ENCODE peak calls at places on chromosomes 3 and 15, in six cellular contexts. One of them, this sample, is unnamed.

GRCh38 chr15:85583404-85584390 is 203.3 kb downstream of the AKAP13 start:
- DNase-seq in epithelial cell of proximal tubule: no peak
- DNase-seq in left lung: peak; percentile 76
- DNase-seq in D721Med: no peak
- DNase-seq in WTC11: no peak
- DNase-seq in CD8-positive, alpha-beta T cell: no peak
- DNase-seq in this sample: no peak

GRCh38 chr15:70244978-70245542 is 147.3 kb upstream of the TLE3 start:
- DNase-seq in D721Med: no peak
- DNase-seq in WTC11: no peak
- DNase-seq in epithelial cell of proximal tubule: no peak
- DNase-seq in CD8-positive, alpha-beta T cell: no peak
- DNase-seq in left lung: no peak
- DNase-seq in this sample: no peak

GRCh38 chr3:124272611-124273151 is 280.8 kb upstream of the ROPN1 start:
- DNase-seq in D721Med: no peak
- DNase-seq in epithelial cell of proximal tubule: peak; percentile 61
- DNase-seq in CD8-positive, alpha-beta T cell: no peak
- DNase-seq in WTC11: no peak
- DNase-seq in left lung: no peak
- DNase-seq in this sample: no peak

GRCh38 chr3:31534036-31534435 is 1.3 kb downstream of the STT3B start:
- DNase-seq in WTC11: no peak
- DNase-seq in left lung: no peak
- DNase-seq in epithelial cell of proximal tubule: no peak
- DNase-seq in D721Med: no peak
- DNase-seq in CD8-positive, alpha-beta T cell: no peak
- DNase-seq in this sample: no peak

GRCh38 chr15:74742422-74742821 is 6.2 kb upstream of the CYP1A2 start:
- DNase-seq in CD8-positive, alpha-beta T cell: no peak
- DNase-seq in D721Med: no peak
- DNase-seq in WTC11: no peak
- DNase-seq in left lung: no peak
- DNase-seq in epithelial cell of proximal tubule: no peak
- DNase-seq in this sample: no peak

GRCh38 chr15:97909291-97909891 is 51.1 kb upstream of the ARRDC4 start:
- DNase-seq in CD8-positive, alpha-beta T cell: peak; percentile 36
- DNase-seq in left lung: peak; percentile 55
- DNase-seq in epithelial cell of proximal tubule: no peak
- DNase-seq in D721Med: no peak
- DNase-seq in WTC11: peak; percentile 84
- DNase-seq in this sample: peak; percentile 56

GRCh38 chr3:109784852-109785631 is 447.7 kb upstream of the DPPA4 start:
- DNase-seq in epithelial cell of proximal tubule: no peak
- DNase-seq in WTC11: no peak
- DNase-seq in D721Med: no peak
- DNase-seq in CD8-positive, alpha-beta T cell: no peak
- DNase-seq in left lung: no peak
- DNase-seq in this sample: no peak

GRCh38 chr3:105686324-105686897 is 182.4 kb downstream of the CBLB start:
- DNase-seq in CD8-positive, alpha-beta T cell: no peak
- DNase-seq in WTC11: no peak
- DNase-seq in left lung: no peak
- DNase-seq in epithelial cell of proximal tubule: peak; percentile 2
- DNase-seq in D721Med: no peak
- DNase-seq in this sample: no peak

GRCh38 chr3:16377196-16377595 is 112.2 kb downstream of the OXNAD1 start:
- DNase-seq in WTC11: no peak
- DNase-seq in CD8-positive, alpha-beta T cell: no peak
- DNase-seq in D721Med: no peak
- DNase-seq in epithelial cell of proximal tubule: no peak
- DNase-seq in left lung: no peak
- DNase-seq in this sample: no peak

GRCh38 chr3:107767897-107768605 is 245.3 kb downstream of the BBX start:
- DNase-seq in CD8-positive, alpha-beta T cell: no peak
- DNase-seq in D721Med: no peak
- DNase-seq in epithelial cell of proximal tubule: no peak
- DNase-seq in left lung: no peak
- DNase-seq in WTC11: no peak
- DNase-seq in this sample: no peak

DNA sequence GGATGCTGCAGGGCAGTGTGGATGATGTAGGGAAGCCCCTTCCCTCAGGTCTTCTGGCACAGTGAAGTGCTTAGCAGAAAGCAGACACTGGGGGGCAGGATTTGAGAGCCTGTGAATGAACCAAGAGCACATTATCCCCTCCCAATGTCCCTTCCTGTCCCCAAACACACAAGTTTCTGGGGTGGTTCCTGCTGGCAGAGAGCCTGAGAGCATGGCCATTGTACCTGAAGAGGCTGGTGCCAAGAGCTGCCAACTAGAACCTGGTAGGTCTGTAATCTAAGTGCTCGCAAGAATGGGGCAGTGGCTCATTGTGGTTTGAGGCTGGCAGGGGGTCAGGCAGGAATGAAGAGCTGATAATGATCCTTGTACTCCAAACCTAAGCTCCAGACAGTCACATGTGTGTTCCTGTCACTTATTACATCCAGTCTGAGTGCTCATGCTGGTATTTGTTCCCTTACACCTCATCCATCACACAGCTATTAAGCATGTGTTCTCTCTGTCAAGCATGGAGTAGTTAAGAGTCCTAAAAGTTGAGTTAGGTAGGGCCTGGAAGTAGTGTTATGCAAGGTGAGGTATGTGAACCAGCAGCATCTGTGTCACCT is 6.7 kb upstream of the CCR1 start:
- DNase-seq in D721Med: no peak
- DNase-seq in epithelial cell of proximal tubule: no peak
- DNase-seq in CD8-positive, alpha-beta T cell: no peak
- DNase-seq in left lung: peak; percentile 78
- DNase-seq in WTC11: peak; percentile 63
- DNase-seq in this sample: no peak
- TF ChIP-seq CTCF in D721Med: peak; percentile 16
- TF ChIP-seq CTCF in epithelial cell of proximal tubule: peak; percentile 65
- TF ChIP-seq CTCF in CD8-positive, alpha-beta T cell: no peak
- TF ChIP-seq CTCF in left lung: peak; percentile 20
- TF ChIP-seq CTCF in WTC11: no peak
- TF ChIP-seq CTCF in this sample: peak; percentile 34

GRCh38 chr3:23189183-23189582 is 13.9 kb upstream of the UBE2E2 start:
- DNase-seq in epithelial cell of proximal tubule: no peak
- DNase-seq in WTC11: no peak
- DNase-seq in CD8-positive, alpha-beta T cell: no peak
- DNase-seq in left lung: no peak
- DNase-seq in D721Med: no peak
- DNase-seq in this sample: no peak

GRCh38 chr3:23183114-23183513 is 20.0 kb upstream of the UBE2E2 start:
- DNase-seq in epithelial cell of proximal tubule: no peak
- DNase-seq in WTC11: no peak
- DNase-seq in D721Med: no peak
- DNase-seq in CD8-positive, alpha-beta T cell: no peak
- DNase-seq in left lung: no peak
- DNase-seq in this sample: no peak

GRCh38 chr3:23183731-23184130 is 19.4 kb upstream of the UBE2E2 start:
- DNase-seq in WTC11: peak; percentile 50
- DNase-seq in epithelial cell of proximal tubule: no peak
- DNase-seq in left lung: no peak
- DNase-seq in D721Med: no peak
- DNase-seq in CD8-positive, alpha-beta T cell: no peak
- DNase-seq in this sample: no peak
- TF ChIP-seq CTCF in WTC11: no peak
- TF ChIP-seq CTCF in epithelial cell of proximal tubule: peak; percentile 76
- TF ChIP-seq CTCF in left lung: peak; percentile 12
- TF ChIP-seq CTCF in D721Med: peak; percentile 50
- TF ChIP-seq CTCF in CD8-positive, alpha-beta T cell: no peak
- TF ChIP-seq CTCF in this sample: peak; percentile 55

GRCh38 chr15:49624046-49624445 is 3.2 kb downstream of the DTWD1 start:
- DNase-seq in left lung: no peak
- DNase-seq in epithelial cell of proximal tubule: no peak
- DNase-seq in WTC11: no peak
- DNase-seq in CD8-positive, alpha-beta T cell: no peak
- DNase-seq in D721Med: no peak
- DNase-seq in this sample: no peak

GRCh38 chr15:49621327-49622210 is 721 bp downstream of the DTWD1 start:
- DNase-seq in epithelial cell of proximal tubule: no peak
- DNase-seq in CD8-positive, alpha-beta T cell: no peak
- DNase-seq in WTC11: no peak
- DNase-seq in D721Med: no peak
- DNase-seq in left lung: no peak
- DNase-seq in this sample: no peak

GRCh38 chr15:49620658-49621326 is at the start of the genes DTWD1 and FAM227B:
- DNase-seq in CD8-positive, alpha-beta T cell: peak; percentile 90
- DNase-seq in epithelial cell of proximal tubule: peak; percentile 70
- DNase-seq in D721Med: peak; percentile 52
- DNase-seq in WTC11: peak; percentile 94
- DNase-seq in left lung: peak; percentile 97
- DNase-seq in this sample: peak; percentile 86

GRCh38 chr15:49620174-49620573 is 444 bp downstream of the FAM227B start:
- DNase-seq in D721Med: no peak
- DNase-seq in epithelial cell of proximal tubule: peak; percentile 30
- DNase-seq in left lung: no peak
- DNase-seq in WTC11: no peak
- DNase-seq in CD8-positive, alpha-beta T cell: no peak
- DNase-seq in this sample: no peak

GRCh38 chr15:49622561-49622960 is 1.7 kb downstream of the DTWD1 start:
- DNase-seq in left lung: no peak
- DNase-seq in CD8-positive, alpha-beta T cell: no peak
- DNase-seq in epithelial cell of proximal tubule: no peak
- DNase-seq in WTC11: no peak
- DNase-seq in D721Med: no peak
- DNase-seq in this sample: no peak
- TF ChIP-seq CTCF in left lung: no peak
- TF ChIP-seq CTCF in CD8-positive, alpha-beta T cell: no peak
- TF ChIP-seq CTCF in epithelial cell of proximal tubule: peak; percentile 6
- TF ChIP-seq CTCF in WTC11: no peak
- TF ChIP-seq CTCF in D721Med: no peak
- TF ChIP-seq CTCF in this sample: no peak

DNA sequence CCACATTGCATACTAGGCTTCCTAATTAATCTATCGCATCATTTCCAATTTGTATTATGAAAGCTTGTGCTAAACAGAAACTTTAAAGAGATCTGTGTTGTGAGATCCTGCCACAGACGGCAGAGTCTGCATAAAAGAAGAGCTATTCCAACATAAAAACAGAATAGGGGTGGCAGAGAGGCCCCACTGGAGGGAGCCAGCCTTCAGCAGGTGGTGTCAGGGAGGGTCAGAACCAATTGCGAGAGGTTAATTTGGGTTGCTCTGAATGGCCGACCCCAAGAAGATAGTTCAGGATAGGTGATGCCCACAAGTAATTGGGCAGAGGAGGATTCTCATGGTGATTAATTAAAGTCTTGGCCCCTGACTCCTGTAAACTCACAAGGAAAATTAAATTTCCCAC is 74.8 kb downstream of the DCLK3 start:
- DNase-seq in left lung: no peak
- DNase-seq in epithelial cell of proximal tubule: no peak
- DNase-seq in CD8-positive, alpha-beta T cell: no peak
- DNase-seq in D721Med: no peak
- DNase-seq in WTC11: no peak
- DNase-seq in this sample: no peak
- TF ChIP-seq CTCF in left lung: no peak
- TF ChIP-seq CTCF in epithelial cell of proximal tubule: no peak
- TF ChIP-seq CTCF in CD8-positive, alpha-beta T cell: no peak
- TF ChIP-seq CTCF in D721Med: no peak
- TF ChIP-seq CTCF in WTC11: no peak
- TF ChIP-seq CTCF in this sample: no peak

DNA sequence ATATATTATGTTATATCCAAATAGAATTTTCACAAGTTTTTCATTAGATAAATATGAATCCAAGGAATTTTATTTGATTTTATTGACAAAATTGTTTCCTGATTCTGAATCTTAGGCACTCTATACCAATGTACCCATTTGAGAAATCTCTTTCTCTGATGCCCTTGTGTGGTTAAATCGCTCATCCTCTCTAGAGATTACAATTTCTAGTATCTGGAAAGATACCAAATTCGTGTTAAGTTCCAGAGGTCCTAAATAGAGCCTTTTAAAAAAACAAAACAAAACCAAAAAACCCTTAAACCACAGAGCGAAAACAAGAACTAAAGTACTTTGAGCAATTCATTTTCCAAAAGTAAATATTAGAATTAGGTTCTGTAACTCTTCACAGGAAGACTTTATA is 20.0 kb downstream of the SATB1 start:
- DNase-seq in epithelial cell of proximal tubule: no peak
- DNase-seq in D721Med: no peak
- DNase-seq in left lung: no peak
- DNase-seq in CD8-positive, alpha-beta T cell: no peak
- DNase-seq in WTC11: no peak
- DNase-seq in this sample: no peak
- TF ChIP-seq CTCF in epithelial cell of proximal tubule: no peak
- TF ChIP-seq CTCF in D721Med: no peak
- TF ChIP-seq CTCF in left lung: no peak
- TF ChIP-seq CTCF in CD8-positive, alpha-beta T cell: no peak
- TF ChIP-seq CTCF in WTC11: no peak
- TF ChIP-seq CTCF in this sample: no peak

DNA sequence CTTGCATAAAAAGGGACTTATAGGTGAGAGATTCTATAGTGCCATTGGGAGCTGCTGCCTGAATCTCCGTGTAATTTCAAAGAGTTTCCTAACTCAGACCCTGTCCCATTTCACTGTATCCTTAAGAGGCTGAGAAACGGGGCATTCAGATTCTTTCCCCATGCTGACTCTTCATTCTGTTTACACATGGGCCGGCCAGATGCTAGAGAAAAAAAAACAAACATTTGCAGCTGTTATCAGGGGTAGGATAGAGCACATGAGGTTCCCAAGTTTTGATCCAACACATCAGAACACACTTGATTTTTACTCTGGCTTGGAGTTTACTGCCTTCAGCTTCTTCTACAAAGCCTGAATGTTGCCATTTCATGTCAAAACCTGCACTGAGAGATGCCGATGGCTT is 215.9 kb upstream of the TPRG1 start:
- DNase-seq in CD8-positive, alpha-beta T cell: no peak
- DNase-seq in epithelial cell of proximal tubule: no peak
- DNase-seq in left lung: no peak
- DNase-seq in WTC11: no peak
- DNase-seq in D721Med: no peak
- DNase-seq in this sample: no peak
- TF ChIP-seq CTCF in CD8-positive, alpha-beta T cell: no peak
- TF ChIP-seq CTCF in epithelial cell of proximal tubule: no peak
- TF ChIP-seq CTCF in left lung: no peak
- TF ChIP-seq CTCF in WTC11: no peak
- TF ChIP-seq CTCF in D721Med: no peak
- TF ChIP-seq CTCF in this sample: no peak

This sample was measured in progenitor cell of endocrine pancreas.